ENCODE peak calls at places on chromosomes 7 and 10, in ten cellular contexts. H is gastrocnemius medialis, X is testis, O is stomach, S is NB4, Y is IMR-90, K is heart left ventricle, J is HCT116, C is H1, E is uterus. T is an unnamed sample.

GRCh38 chr7:139893999-139894398 is 64.9 kb downstream of the TBXAS1 start:
- DNase-seq in H (no peak), X (no peak), O (no peak), S (peak; percentile 47), Y (no peak), K (no peak), J (no peak), C (no peak), E (no peak), T (no peak)

GRCh38 chr10:124353896-124354295 is 64.8 kb downstream of the OAT start:
- DNase-seq in H (no peak), X (no peak), O (peak; percentile 10), S (no peak), Y (no peak), K (no peak), J (no peak), C (no peak), E (no peak), T (no peak)

GRCh38 chr10:108360187-108360586 is 1195.7 kb upstream of the SORCS1 start:
- DNase-seq in H (no peak), X (no peak), O (no peak), S (no peak), Y (peak; percentile 2), K (no peak), J (no peak), C (no peak), E (no peak), T (no peak)

GRCh38 chr7:142323706-142324105 is 65.8 kb upstream of the PRSS58 start:
- DNase-seq in H (no peak), X (peak; percentile 83), O (no peak), S (peak; percentile 60), Y (no peak), K (no peak), J (peak; percentile 36), C (peak; percentile 50), E (no peak), T (peak; percentile 16)

GRCh38 chr7:13628231-13629001 is 361.1 kb downstream of the ETV1 start:
- DNase-seq in H (no peak), X (no peak), O (no peak), S (peak; percentile 46), Y (peak; percentile 55), K (no peak), J (no peak), C (no peak), E (no peak), T (no peak)

GRCh38 chr7:44106311-44107065 is 2.3 kb downstream of the AEBP1 start:
- DNase-seq in H (no peak), X (no peak), O (no peak), S (no peak), Y (no peak), K (no peak), J (no peak), C (no peak), E (no peak), T (no peak)

GRCh38 chr7:5322621-5323410 is 40.1 kb downstream of the SLC29A4 start:
- DNase-seq in H (no peak), X (no peak), O (no peak), S (no peak), Y (no peak), K (no peak), J (no peak), C (no peak), E (no peak), T (no peak)

GRCh38 chr7:155317114-155317434 is 19.4 kb downstream of the INSIG1 start:
- DNase-seq in H (no peak), X (no peak), O (no peak), S (no peak), Y (no peak), K (no peak), J (no peak), C (no peak), E (no peak), T (no peak)

GRCh38 chr10:28633750-28634149 is 43.6 kb upstream of the BAMBI start:
- DNase-seq in H (no peak), X (no peak), O (no peak), S (no peak), Y (no peak), K (no peak), J (no peak), C (no peak), E (no peak), T (no peak)

GRCh38 chr10:28632597-28632940 is 44.8 kb upstream of the BAMBI start:
- DNase-seq in H (no peak), X (no peak), O (no peak), S (no peak), Y (no peak), K (no peak), J (no peak), C (no peak), E (no peak), T (no peak)

GRCh38 chr10:28637346-28637745 is 40.0 kb upstream of the BAMBI start:
- DNase-seq in H (no peak), X (no peak), O (no peak), S (no peak), Y (no peak), K (no peak), J (no peak), C (no peak), E (no peak), T (no peak)

GRCh38 chr10:28640551-28640950 is 36.8 kb upstream of the BAMBI start:
- DNase-seq in H (no peak), X (no peak), O (no peak), S (no peak), Y (no peak), K (no peak), J (no peak), C (no peak), E (no peak), T (no peak)

DNA sequence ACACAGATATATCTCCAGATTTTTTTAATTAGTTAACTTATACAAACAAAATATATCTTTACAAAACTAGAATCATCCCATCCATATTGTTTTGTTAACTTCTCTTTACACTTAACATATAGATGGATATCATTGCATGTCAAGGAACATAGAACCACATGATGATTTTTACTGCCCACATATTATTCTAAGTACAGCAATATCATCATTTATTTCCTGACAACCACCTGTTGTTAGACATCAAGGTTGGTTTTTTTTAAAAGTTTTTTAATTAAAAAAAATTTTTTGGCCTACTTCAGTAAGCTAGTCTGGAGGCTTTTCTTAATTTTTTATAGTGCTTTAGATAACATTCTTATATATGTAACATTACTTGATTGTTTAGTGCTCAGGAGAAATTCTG is 38.9 kb upstream of the BAMBI start:
- DNase-seq in H (no peak), X (no peak), O (no peak), S (no peak), Y (no peak), K (no peak), J (no peak), C (no peak), E (no peak), T (no peak)
- TF ChIP-seq POLR2A in H (no peak), X (no peak), O (no peak), S (no peak), Y (no peak), K (no peak), J (no peak), C (no peak), E (no peak), T (no peak)

GRCh38 chr10:122949296-122949695 is 4.7 kb downstream of the C10orf88 start:
- DNase-seq in H (no peak), X (no peak), O (no peak), S (no peak), Y (peak; percentile 8), K (no peak), J (no peak), C (no peak), E (no peak), T (no peak)

GRCh38 chr10:122954731-122955050 is 664 bp upstream of the C10orf88 start:
- DNase-seq in H (no peak), X (no peak), O (no peak), S (no peak), Y (no peak), K (no peak), J (no peak), C (no peak), E (no peak), T (no peak)

GRCh38 chr10:122957474-122957873 is 3.4 kb upstream of the C10orf88 start:
- DNase-seq in H (no peak), X (no peak), O (no peak), S (no peak), Y (peak; percentile 1), K (no peak), J (no peak), C (no peak), E (no peak), T (no peak)

GRCh38 chr10:122955892-122956291 is 1.9 kb upstream of the C10orf88 start:
- DNase-seq in H (no peak), X (no peak), O (no peak), S (no peak), Y (no peak), K (no peak), J (no peak), C (no peak), E (no peak), T (no peak)

GRCh38 chr10:122953827-122954730 is at the start of gene C10orf88:
- DNase-seq in H (peak; percentile 95), X (peak; percentile 98), O (peak; percentile 97), S (peak; percentile 99), Y (peak; percentile 99), K (peak; percentile 98), J (peak; percentile 99), C (peak; percentile 97), E (peak; percentile 97), T (peak; percentile 99)
- TF ChIP-seq POLR2A in H (no peak), X (no peak), O (peak; percentile 40), S (peak; percentile 41), Y (no peak), K (peak; percentile 54), J (peak; percentile 43), C (no peak), E (no peak), T (peak; percentile 88)

DNA sequence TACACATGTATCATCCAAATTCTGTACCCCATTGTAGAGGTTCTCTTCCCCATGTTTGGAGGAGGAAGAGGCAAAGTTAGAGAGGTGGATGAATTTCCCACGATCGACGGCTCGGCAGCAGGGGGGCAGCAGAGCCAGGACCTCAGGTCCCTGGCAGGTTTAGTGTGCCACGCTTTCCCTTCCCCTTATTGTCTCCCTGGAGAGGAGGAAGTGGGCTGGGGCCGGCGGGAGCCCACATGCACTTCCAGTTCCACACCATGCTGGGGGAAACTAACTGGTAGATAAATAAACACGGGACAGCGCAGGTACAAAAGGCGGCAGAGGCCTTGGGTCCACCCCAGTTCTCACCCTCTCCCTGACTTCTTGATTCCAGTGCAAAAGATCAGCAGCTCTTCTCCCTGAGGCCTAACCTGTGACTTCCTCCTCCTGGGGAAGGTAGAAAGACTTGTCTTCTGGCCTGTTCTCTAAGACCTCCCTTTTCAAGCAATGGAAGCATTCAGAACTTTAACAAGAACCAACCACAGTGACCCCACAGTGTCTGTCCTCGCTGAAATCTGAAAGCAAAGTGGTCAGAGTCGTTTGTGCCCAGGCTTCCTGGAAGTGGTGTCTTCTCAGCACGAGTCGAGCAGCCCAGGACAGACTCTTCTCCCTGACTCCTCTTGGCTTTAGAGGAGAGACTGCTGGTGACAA is 30.5 kb upstream of the SRGN start:
- DNase-seq in H (no peak), X (no peak), O (peak; percentile 28), S (peak; percentile 92), Y (no peak), K (peak; percentile 60), J (no peak), C (no peak), E (no peak), T (no peak)
- TF ChIP-seq POLR2A in H (peak; percentile 22), X (no peak), O (no peak), S (peak; percentile 21), Y (no peak), K (no peak), J (no peak), C (no peak), E (no peak), T (no peak)

DNA sequence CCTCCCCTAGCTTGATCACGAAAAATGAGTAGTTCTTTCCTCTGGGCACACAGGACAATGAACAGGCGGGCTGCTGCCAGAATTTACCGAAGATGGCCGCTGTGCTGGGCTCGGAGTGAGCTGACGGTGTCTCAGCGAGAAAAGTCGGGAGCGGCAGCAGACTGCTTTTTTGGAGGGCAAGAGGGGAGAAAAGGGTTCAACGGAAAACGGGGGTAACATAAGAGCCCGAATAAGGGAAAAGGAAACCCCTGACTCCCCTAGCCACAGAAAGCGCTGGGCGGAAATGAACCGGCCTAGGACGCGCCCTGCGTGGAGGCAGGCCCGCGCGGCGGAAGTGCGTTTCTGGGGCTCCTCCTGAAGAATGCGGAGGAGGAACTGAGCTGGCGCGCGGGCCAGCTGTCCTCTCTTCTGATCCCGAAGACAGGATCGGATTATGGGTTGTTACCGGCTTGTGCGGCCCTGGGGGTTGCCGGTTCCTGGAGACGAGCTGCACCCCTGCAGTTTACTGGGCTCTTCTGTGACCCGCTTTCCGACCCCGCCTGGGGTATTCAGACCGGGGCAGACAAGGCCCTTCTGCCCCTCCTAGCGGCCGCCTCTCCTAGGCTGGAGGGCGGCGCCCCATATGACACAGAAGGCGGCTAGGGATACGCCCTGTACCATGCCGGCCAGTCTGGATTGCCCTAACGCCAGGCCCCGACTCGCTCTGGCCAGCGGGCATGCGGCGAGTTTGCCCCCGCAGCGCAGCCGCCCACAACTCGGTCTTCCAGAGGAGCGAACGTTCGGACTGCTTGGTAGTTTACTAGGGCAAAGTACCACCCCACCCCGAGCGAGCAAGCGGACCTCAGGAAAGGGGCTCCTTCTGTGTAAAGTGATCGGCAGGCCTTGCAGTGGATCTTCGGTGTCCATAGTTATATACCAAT is 30.1 kb upstream of the KMT2E start:
- DNase-seq in H (peak; percentile 84), X (peak; percentile 93), O (peak; percentile 90), S (peak; percentile 94), Y (peak; percentile 81), K (peak; percentile 94), J (peak; percentile 77), C (peak; percentile 58), E (peak; percentile 85), T (peak; percentile 90)
- TF ChIP-seq POLR2A in H (peak; percentile 92), X (no peak), O (peak; percentile 28), S (peak; percentile 88), Y (peak; percentile 93), K (peak; percentile 84), J (peak; percentile 72), C (peak; percentile 72), E (peak; percentile 52), T (peak; percentile 97)

T was measured in erythroblast.